ENCODE peak calls at places on chromosomes 12 and 14, in eight cellular contexts. J is CD4-positive, CD25-positive, alpha-beta regulatory T cell; C is BJ; B is heart left ventricle; O is HAP-1; X is epithelial cell of esophagus; R is right lobe of liver; G is fibroblast of the aortic adventitia. N is an unnamed sample.

GRCh38 chr12:57623811-57624390 is 9.1 kb downstream of the B4GALNT1 start:
- DNase-seq in J (no peak), C (no peak), B (no peak), O (no peak), X (no peak), R (no peak), G (no peak), N (no peak)

GRCh38 chr12:9751204-9752144 is 9.2 kb downstream of the CD69 start:
- DNase-seq in J (peak; percentile 45), C (no peak), B (no peak), O (peak; percentile 74), X (peak; percentile 36), R (no peak), G (peak; percentile 27), N (no peak)

GRCh38 chr12:29769162-29769820 is 14.5 kb downstream of the TMTC1 start:
- DNase-seq in J (no peak), C (peak; percentile 44), B (no peak), O (no peak), X (peak; percentile 83), R (no peak), G (peak; percentile 95), N (no peak)

GRCh38 chr14:73253323-73253610 is 16.0 kb downstream of the PAPLN start:
- DNase-seq in J (no peak), C (no peak), B (no peak), O (no peak), X (no peak), R (no peak), G (no peak), N (no peak)

GRCh38 chr12:58346032-58346632 is 404.8 kb downstream of the ATP23 start:
- DNase-seq in J (peak; percentile 26), C (no peak), B (no peak), O (peak; percentile 63), X (peak; percentile 41), R (no peak), G (peak; percentile 79), N (no peak)

GRCh38 chr14:61471297-61471980 is 150.1 kb downstream of the PRKCH start:
- DNase-seq in J (no peak), C (no peak), B (peak; percentile 42), O (no peak), X (no peak), R (no peak), G (no peak), N (no peak)

GRCh38 chr12:16605666-16606116 is 271 bp downstream of the LMO3 start:
- DNase-seq in J (no peak), C (no peak), B (no peak), O (no peak), X (peak; percentile 43), R (no peak), G (peak; percentile 32), N (no peak)

GRCh38 chr14:93962701-93963601 is 13.4 kb downstream of the ASB2 start:
- DNase-seq in J (peak; percentile 75), C (no peak), B (no peak), O (no peak), X (no peak), R (no peak), G (no peak), N (no peak)

GRCh38 chr12:89768586-89769482 is 60.2 kb upstream of the ATP2B1 start:
- DNase-seq in J (no peak), C (peak; percentile 98), B (no peak), O (no peak), X (peak; percentile 99), R (no peak), G (peak; percentile 86), N (peak; percentile 71)

GRCh38 chr14:93319494-93319893 is 13.3 kb downstream of the BTBD7 start:
- DNase-seq in J (no peak), C (no peak), B (no peak), O (no peak), X (no peak), R (no peak), G (no peak), N (no peak)

GRCh38 chr12:76636141-76636692 is 76.6 kb upstream of the OSBPL8 start:
- DNase-seq in J (no peak), C (no peak), B (no peak), O (no peak), X (peak; percentile 86), R (no peak), G (peak; percentile 16), N (no peak)

GRCh38 chr12:82475211-82475610 is 116.9 kb downstream of the METTL25 start:
- DNase-seq in J (no peak), C (no peak), B (no peak), O (no peak), X (no peak), R (no peak), G (no peak), N (no peak)

GRCh38 chr12:132593521-132593920 is 16.9 kb downstream of the LRCOL1 start:
- DNase-seq in J (no peak), C (no peak), B (no peak), O (no peak), X (no peak), R (no peak), G (no peak), N (no peak)

GRCh38 chr12:41274643-41275042 is 86.5 kb downstream of the PDZRN4 start:
- DNase-seq in J (no peak), C (no peak), B (no peak), O (no peak), X (no peak), R (no peak), G (no peak), N (no peak)

GRCh38 chr12:41277019-41277770 is 89.1 kb downstream of the PDZRN4 start:
- DNase-seq in J (peak; percentile 6), C (no peak), B (no peak), O (peak; percentile 75), X (peak; percentile 59), R (no peak), G (peak; percentile 56), N (no peak)
- H3K4me3 ChIP-seq in J (no peak overlapping the region), C (no peak overlapping the region), B (no peak overlapping the region), O (no peak overlapping the region), X (no peak overlapping the region), R (no peak overlapping the region), G (no peak overlapping the region), N (no peak overlapping the region)

DNA sequence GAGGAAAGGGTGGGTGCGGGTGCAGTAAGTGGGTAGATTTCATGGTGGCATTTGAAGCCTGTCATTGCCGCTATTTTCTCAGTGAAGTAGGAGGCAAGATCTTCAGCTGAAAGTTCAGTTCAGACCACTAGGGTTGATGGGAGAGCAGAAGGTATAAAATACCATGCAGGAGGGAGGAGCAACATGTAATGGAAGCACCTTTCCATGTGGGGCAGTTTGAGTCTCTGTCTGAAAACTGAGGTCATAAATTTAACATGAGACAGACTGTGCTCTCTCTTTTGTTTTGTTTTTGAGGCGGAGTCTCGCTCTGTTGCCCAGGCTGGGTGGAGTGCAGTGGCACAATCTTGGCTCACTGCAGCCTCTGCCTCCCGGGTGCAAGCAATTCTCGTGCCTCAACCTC is 22.7 kb downstream of the LRRC74A start:
- DNase-seq in J (no peak), C (no peak), B (no peak), O (no peak), X (no peak), R (no peak), G (no peak), N (no peak)
- H3K4me3 ChIP-seq in J (no peak overlapping the region), C (no peak overlapping the region), B (no peak overlapping the region), O (no peak overlapping the region), X (no peak overlapping the region), R (no peak overlapping the region), G (no peak overlapping the region), N (no peak overlapping the region)

GRCh38 chr14:40347675-40348074 is 915.4 kb upstream of the FBXO33 start:
- DNase-seq in J (no peak), C (no peak), B (no peak), O (no peak), X (no peak), R (no peak), G (no peak), N (no peak)
- H3K4me3 ChIP-seq in J (no peak overlapping the region), C (no peak overlapping the region), B (no peak overlapping the region), O (no peak overlapping the region), X (no peak overlapping the region), R (no peak overlapping the region), G (no peak overlapping the region), N (no peak overlapping the region)

GRCh38 chr14:34222867-34223266 is 239.2 kb downstream of the SPTSSA start:
- DNase-seq in J (no peak), C (no peak), B (no peak), O (peak; percentile 74), X (no peak), R (no peak), G (no peak), N (no peak)
- H3K4me3 ChIP-seq in J (no peak overlapping the region), C (no peak overlapping the region), B (no peak overlapping the region), O (no peak overlapping the region), X (no peak overlapping the region), R (no peak overlapping the region), G (no peak overlapping the region), N (no peak overlapping the region)

GRCh38 chr12:119949594-119949993 is 39.4 kb upstream of the BICDL1 start:
- DNase-seq in J (no peak), C (no peak), B (no peak), O (no peak), X (no peak), R (no peak), G (no peak), N (no peak)
- H3K4me3 ChIP-seq in J (no peak overlapping the region), C (no peak overlapping the region), B (no peak overlapping the region), O (no peak overlapping the region), X (no peak overlapping the region), R (no peak overlapping the region), G (no peak overlapping the region), N (no peak overlapping the region)

N was measured in RWPE2.